ENCODE peak calls at places on chromosomes 1 and 21, in eight cellular contexts. One of them, this sample, is unnamed.

GRCh38 chr1:226736001-226736907 is 2.8 kb downstream of the ITPKB start:
- DNase-seq in stimulated activated CD4-positive, alpha-beta T cell treated with anti-CD3 and anti-CD28 coated beads, Interleukin-2, amount 100 ng/mL, for 24 hours: no peak
- DNase-seq in type B pancreatic cell: no peak
- DNase-seq in CD4-positive, alpha-beta T cell: no peak
- DNase-seq in anterior cingulate cortex: peak; percentile 68
- DNase-seq in HCEC 1CT: no peak
- DNase-seq in endothelial cell: no peak
- DNase-seq in right atrium auricular region: no peak
- DNase-seq in this sample: no peak

GRCh38 chr1:228096416-228097332 is 6.5 kb downstream of the C1orf35 start:
- DNase-seq in stimulated activated CD4-positive, alpha-beta T cell treated with anti-CD3 and anti-CD28 coated beads, Interleukin-2, amount 100 ng/mL, for 24 hours: no peak
- DNase-seq in CD4-positive, alpha-beta T cell: no peak
- DNase-seq in endothelial cell: no peak
- DNase-seq in anterior cingulate cortex: no peak
- DNase-seq in HCEC 1CT: no peak
- DNase-seq in type B pancreatic cell: no peak
- DNase-seq in right atrium auricular region: no peak
- DNase-seq in this sample: peak; percentile 3

GRCh38 chr21:41913230-41913629 is 34.1 kb upstream of the PRDM15 start:
- DNase-seq in CD4-positive, alpha-beta T cell: no peak
- DNase-seq in endothelial cell: no peak
- DNase-seq in right atrium auricular region: no peak
- DNase-seq in HCEC 1CT: no peak
- DNase-seq in type B pancreatic cell: no peak
- DNase-seq in stimulated activated CD4-positive, alpha-beta T cell treated with anti-CD3 and anti-CD28 coated beads, Interleukin-2, amount 100 ng/mL, for 24 hours: no peak
- DNase-seq in anterior cingulate cortex: no peak
- DNase-seq in this sample: no peak

GRCh38 chr1:161163793-161164192 is 2.4 kb upstream of the PPOX start:
- DNase-seq in stimulated activated CD4-positive, alpha-beta T cell treated with anti-CD3 and anti-CD28 coated beads, Interleukin-2, amount 100 ng/mL, for 24 hours: no peak
- DNase-seq in anterior cingulate cortex: no peak
- DNase-seq in CD4-positive, alpha-beta T cell: no peak
- DNase-seq in right atrium auricular region: no peak
- DNase-seq in endothelial cell: no peak
- DNase-seq in type B pancreatic cell: no peak
- DNase-seq in HCEC 1CT: no peak
- DNase-seq in this sample: no peak

GRCh38 chr1:94247146-94248094 is 10.0 kb upstream of the ARHGAP29 start:
- DNase-seq in type B pancreatic cell: peak; percentile 84
- DNase-seq in CD4-positive, alpha-beta T cell: no peak
- DNase-seq in right atrium auricular region: peak; percentile 74
- DNase-seq in HCEC 1CT: peak; percentile 71
- DNase-seq in anterior cingulate cortex: no peak
- DNase-seq in stimulated activated CD4-positive, alpha-beta T cell treated with anti-CD3 and anti-CD28 coated beads, Interleukin-2, amount 100 ng/mL, for 24 hours: peak; percentile 36
- DNase-seq in endothelial cell: peak; percentile 91
- DNase-seq in this sample: peak; percentile 71

GRCh38 chr1:30652151-30652915 is 71.1 kb downstream of the MATN1 start:
- DNase-seq in endothelial cell: no peak
- DNase-seq in CD4-positive, alpha-beta T cell: no peak
- DNase-seq in anterior cingulate cortex: no peak
- DNase-seq in stimulated activated CD4-positive, alpha-beta T cell treated with anti-CD3 and anti-CD28 coated beads, Interleukin-2, amount 100 ng/mL, for 24 hours: no peak
- DNase-seq in right atrium auricular region: no peak
- DNase-seq in type B pancreatic cell: no peak
- DNase-seq in HCEC 1CT: no peak
- DNase-seq in this sample: no peak

GRCh38 chr1:201026746-201027145 is 3.2 kb upstream of the KIF21B start:
- DNase-seq in CD4-positive, alpha-beta T cell: no peak
- DNase-seq in HCEC 1CT: no peak
- DNase-seq in type B pancreatic cell: no peak
- DNase-seq in endothelial cell: no peak
- DNase-seq in stimulated activated CD4-positive, alpha-beta T cell treated with anti-CD3 and anti-CD28 coated beads, Interleukin-2, amount 100 ng/mL, for 24 hours: no peak
- DNase-seq in right atrium auricular region: no peak
- DNase-seq in anterior cingulate cortex: no peak
- DNase-seq in this sample: no peak

GRCh38 chr1:41975850-41976569 is 57.3 kb upstream of the HIVEP3 start:
- DNase-seq in CD4-positive, alpha-beta T cell: no peak
- DNase-seq in type B pancreatic cell: no peak
- DNase-seq in right atrium auricular region: no peak
- DNase-seq in anterior cingulate cortex: no peak
- DNase-seq in endothelial cell: no peak
- DNase-seq in HCEC 1CT: no peak
- DNase-seq in stimulated activated CD4-positive, alpha-beta T cell treated with anti-CD3 and anti-CD28 coated beads, Interleukin-2, amount 100 ng/mL, for 24 hours: no peak
- DNase-seq in this sample: no peak

GRCh38 chr1:1080122-1080753 is 6.1 kb upstream of the RNF223 start:
- DNase-seq in endothelial cell: peak; percentile 68
- DNase-seq in anterior cingulate cortex: peak; percentile 32
- DNase-seq in CD4-positive, alpha-beta T cell: no peak
- DNase-seq in stimulated activated CD4-positive, alpha-beta T cell treated with anti-CD3 and anti-CD28 coated beads, Interleukin-2, amount 100 ng/mL, for 24 hours: no peak
- DNase-seq in type B pancreatic cell: peak; percentile 80
- DNase-seq in right atrium auricular region: no peak
- DNase-seq in HCEC 1CT: no peak
- DNase-seq in this sample: peak; percentile 79

GRCh38 chr1:212967767-212968166 is 17.4 kb downstream of the VASH2 start:
- DNase-seq in anterior cingulate cortex: no peak
- DNase-seq in right atrium auricular region: no peak
- DNase-seq in stimulated activated CD4-positive, alpha-beta T cell treated with anti-CD3 and anti-CD28 coated beads, Interleukin-2, amount 100 ng/mL, for 24 hours: no peak
- DNase-seq in type B pancreatic cell: no peak
- DNase-seq in HCEC 1CT: peak; percentile 45
- DNase-seq in endothelial cell: peak; percentile 35
- DNase-seq in CD4-positive, alpha-beta T cell: no peak
- DNase-seq in this sample: no peak

GRCh38 chr1:227773558-227773957 is 38.3 kb downstream of the SNAP47 start:
- DNase-seq in type B pancreatic cell: no peak
- DNase-seq in right atrium auricular region: no peak
- DNase-seq in CD4-positive, alpha-beta T cell: no peak
- DNase-seq in anterior cingulate cortex: no peak
- DNase-seq in endothelial cell: no peak
- DNase-seq in stimulated activated CD4-positive, alpha-beta T cell treated with anti-CD3 and anti-CD28 coated beads, Interleukin-2, amount 100 ng/mL, for 24 hours: no peak
- DNase-seq in HCEC 1CT: no peak
- DNase-seq in this sample: no peak

GRCh38 chr1:184039126-184039525 is 1.6 kb upstream of the COLGALT2 start:
- DNase-seq in endothelial cell: no peak
- DNase-seq in stimulated activated CD4-positive, alpha-beta T cell treated with anti-CD3 and anti-CD28 coated beads, Interleukin-2, amount 100 ng/mL, for 24 hours: no peak
- DNase-seq in anterior cingulate cortex: no peak
- DNase-seq in right atrium auricular region: no peak
- DNase-seq in HCEC 1CT: no peak
- DNase-seq in type B pancreatic cell: no peak
- DNase-seq in CD4-positive, alpha-beta T cell: no peak
- DNase-seq in this sample: no peak

GRCh38 chr1:52947490-52947889 is 20.4 kb downstream of the SCP2 start:
- DNase-seq in CD4-positive, alpha-beta T cell: no peak
- DNase-seq in type B pancreatic cell: no peak
- DNase-seq in anterior cingulate cortex: no peak
- DNase-seq in endothelial cell: no peak
- DNase-seq in HCEC 1CT: no peak
- DNase-seq in stimulated activated CD4-positive, alpha-beta T cell treated with anti-CD3 and anti-CD28 coated beads, Interleukin-2, amount 100 ng/mL, for 24 hours: no peak
- DNase-seq in right atrium auricular region: no peak
- DNase-seq in this sample: no peak

GRCh38 chr1:190560161-190560681 is 82.6 kb upstream of the BRINP3 start:
- DNase-seq in type B pancreatic cell: no peak
- DNase-seq in stimulated activated CD4-positive, alpha-beta T cell treated with anti-CD3 and anti-CD28 coated beads, Interleukin-2, amount 100 ng/mL, for 24 hours: no peak
- DNase-seq in anterior cingulate cortex: no peak
- DNase-seq in CD4-positive, alpha-beta T cell: no peak
- DNase-seq in endothelial cell: no peak
- DNase-seq in right atrium auricular region: no peak
- DNase-seq in HCEC 1CT: no peak
- DNase-seq in this sample: no peak

GRCh38 chr1:115320368-115320767 is 17.7 kb downstream of the NGF start:
- DNase-seq in stimulated activated CD4-positive, alpha-beta T cell treated with anti-CD3 and anti-CD28 coated beads, Interleukin-2, amount 100 ng/mL, for 24 hours: no peak
- DNase-seq in type B pancreatic cell: no peak
- DNase-seq in anterior cingulate cortex: no peak
- DNase-seq in HCEC 1CT: no peak
- DNase-seq in endothelial cell: no peak
- DNase-seq in right atrium auricular region: no peak
- DNase-seq in CD4-positive, alpha-beta T cell: no peak
- DNase-seq in this sample: no peak

GRCh38 chr21:43988506-43989230 is 23.4 kb upstream of the TRAPPC10 start:
- DNase-seq in stimulated activated CD4-positive, alpha-beta T cell treated with anti-CD3 and anti-CD28 coated beads, Interleukin-2, amount 100 ng/mL, for 24 hours: no peak
- DNase-seq in type B pancreatic cell: no peak
- DNase-seq in endothelial cell: no peak
- DNase-seq in CD4-positive, alpha-beta T cell: no peak
- DNase-seq in HCEC 1CT: no peak
- DNase-seq in right atrium auricular region: no peak
- DNase-seq in anterior cingulate cortex: no peak
- DNase-seq in this sample: no peak

GRCh38 chr21:41361053-41361785 is 608 bp upstream of the MX2 start:
- DNase-seq in stimulated activated CD4-positive, alpha-beta T cell treated with anti-CD3 and anti-CD28 coated beads, Interleukin-2, amount 100 ng/mL, for 24 hours: no peak
- DNase-seq in right atrium auricular region: peak; percentile 57
- DNase-seq in type B pancreatic cell: no peak
- DNase-seq in HCEC 1CT: no peak
- DNase-seq in CD4-positive, alpha-beta T cell: no peak
- DNase-seq in anterior cingulate cortex: no peak
- DNase-seq in endothelial cell: no peak
- DNase-seq in this sample: no peak

GRCh38 chr1:32767641-32768040 is 49.5 kb downstream of the YARS1 start:
- DNase-seq in HCEC 1CT: no peak
- DNase-seq in anterior cingulate cortex: no peak
- DNase-seq in stimulated activated CD4-positive, alpha-beta T cell treated with anti-CD3 and anti-CD28 coated beads, Interleukin-2, amount 100 ng/mL, for 24 hours: no peak
- DNase-seq in CD4-positive, alpha-beta T cell: no peak
- DNase-seq in right atrium auricular region: no peak
- DNase-seq in endothelial cell: no peak
- DNase-seq in type B pancreatic cell: no peak
- DNase-seq in this sample: no peak

GRCh38 chr1:3460653-3461237 is 6.3 kb downstream of the ARHGEF16 start:
- DNase-seq in CD4-positive, alpha-beta T cell: no peak
- DNase-seq in anterior cingulate cortex: no peak
- DNase-seq in HCEC 1CT: no peak
- DNase-seq in endothelial cell: no peak
- DNase-seq in right atrium auricular region: no peak
- DNase-seq in stimulated activated CD4-positive, alpha-beta T cell treated with anti-CD3 and anti-CD28 coated beads, Interleukin-2, amount 100 ng/mL, for 24 hours: no peak
- DNase-seq in type B pancreatic cell: no peak
- DNase-seq in this sample: no peak

GRCh38 chr1:13809461-13810159 is 109.6 kb downstream of the PRDM2 start:
- DNase-seq in stimulated activated CD4-positive, alpha-beta T cell treated with anti-CD3 and anti-CD28 coated beads, Interleukin-2, amount 100 ng/mL, for 24 hours: no peak
- DNase-seq in HCEC 1CT: no peak
- DNase-seq in right atrium auricular region: no peak
- DNase-seq in endothelial cell: no peak
- DNase-seq in CD4-positive, alpha-beta T cell: no peak
- DNase-seq in type B pancreatic cell: no peak
- DNase-seq in anterior cingulate cortex: no peak
- DNase-seq in this sample: no peak

GRCh38 chr1:226979517-226980121 is 39.5 kb downstream of the COQ8A start:
- DNase-seq in type B pancreatic cell: peak; percentile 59
- DNase-seq in endothelial cell: no peak
- DNase-seq in CD4-positive, alpha-beta T cell: no peak
- DNase-seq in right atrium auricular region: no peak
- DNase-seq in HCEC 1CT: no peak
- DNase-seq in stimulated activated CD4-positive, alpha-beta T cell treated with anti-CD3 and anti-CD28 coated beads, Interleukin-2, amount 100 ng/mL, for 24 hours: no peak
- DNase-seq in anterior cingulate cortex: no peak
- DNase-seq in this sample: no peak

GRCh38 chr1:241994171-241994570 is 4.7 kb downstream of the MAP1LC3C start:
- DNase-seq in stimulated activated CD4-positive, alpha-beta T cell treated with anti-CD3 and anti-CD28 coated beads, Interleukin-2, amount 100 ng/mL, for 24 hours: no peak
- DNase-seq in CD4-positive, alpha-beta T cell: no peak
- DNase-seq in anterior cingulate cortex: no peak
- DNase-seq in right atrium auricular region: no peak
- DNase-seq in HCEC 1CT: no peak
- DNase-seq in endothelial cell: no peak
- DNase-seq in type B pancreatic cell: no peak
- DNase-seq in this sample: no peak

GRCh38 chr1:2468041-2468472 is 8.0 kb upstream of the PLCH2 start:
- DNase-seq in stimulated activated CD4-positive, alpha-beta T cell treated with anti-CD3 and anti-CD28 coated beads, Interleukin-2, amount 100 ng/mL, for 24 hours: peak; percentile 47
- DNase-seq in HCEC 1CT: no peak
- DNase-seq in endothelial cell: peak; percentile 69
- DNase-seq in CD4-positive, alpha-beta T cell: peak; percentile 21
- DNase-seq in type B pancreatic cell: no peak
- DNase-seq in anterior cingulate cortex: no peak
- DNase-seq in right atrium auricular region: no peak
- DNase-seq in this sample: peak; percentile 76

GRCh38 chr1:28538286-28538685 is 14.6 kb upstream of the TRNAU1AP start:
- DNase-seq in CD4-positive, alpha-beta T cell: no peak
- DNase-seq in type B pancreatic cell: no peak
- DNase-seq in right atrium auricular region: no peak
- DNase-seq in endothelial cell: no peak
- DNase-seq in anterior cingulate cortex: no peak
- DNase-seq in HCEC 1CT: no peak
- DNase-seq in stimulated activated CD4-positive, alpha-beta T cell treated with anti-CD3 and anti-CD28 coated beads, Interleukin-2, amount 100 ng/mL, for 24 hours: no peak
- DNase-seq in this sample: no peak

GRCh38 chr21:31557956-31558838 is 101.3 kb upstream of the SOD1 start:
- DNase-seq in CD4-positive, alpha-beta T cell: peak; percentile 28
- DNase-seq in stimulated activated CD4-positive, alpha-beta T cell treated with anti-CD3 and anti-CD28 coated beads, Interleukin-2, amount 100 ng/mL, for 24 hours: peak; percentile 43
- DNase-seq in HCEC 1CT: no peak
- DNase-seq in type B pancreatic cell: peak; percentile 78
- DNase-seq in endothelial cell: peak; percentile 65
- DNase-seq in right atrium auricular region: no peak
- DNase-seq in anterior cingulate cortex: peak; percentile 58
- DNase-seq in this sample: no peak

GRCh38 chr1:171654705-171655214 is 2.3 kb upstream of the MYOC start:
- DNase-seq in CD4-positive, alpha-beta T cell: no peak
- DNase-seq in right atrium auricular region: no peak
- DNase-seq in endothelial cell: peak; percentile 7
- DNase-seq in type B pancreatic cell: no peak
- DNase-seq in anterior cingulate cortex: no peak
- DNase-seq in HCEC 1CT: no peak
- DNase-seq in stimulated activated CD4-positive, alpha-beta T cell treated with anti-CD3 and anti-CD28 coated beads, Interleukin-2, amount 100 ng/mL, for 24 hours: no peak
- DNase-seq in this sample: no peak

GRCh38 chr1:235573880-235574279 is 69.6 kb upstream of the B3GALNT2 start:
- DNase-seq in CD4-positive, alpha-beta T cell: no peak
- DNase-seq in endothelial cell: no peak
- DNase-seq in HCEC 1CT: no peak
- DNase-seq in type B pancreatic cell: no peak
- DNase-seq in right atrium auricular region: no peak
- DNase-seq in stimulated activated CD4-positive, alpha-beta T cell treated with anti-CD3 and anti-CD28 coated beads, Interleukin-2, amount 100 ng/mL, for 24 hours: no peak
- DNase-seq in anterior cingulate cortex: no peak
- DNase-seq in this sample: no peak

GRCh38 chr1:85629532-85629920 is 49.0 kb downstream of the CCN1 start:
- DNase-seq in anterior cingulate cortex: no peak
- DNase-seq in CD4-positive, alpha-beta T cell: no peak
- DNase-seq in HCEC 1CT: peak; percentile 58
- DNase-seq in type B pancreatic cell: no peak
- DNase-seq in right atrium auricular region: no peak
- DNase-seq in stimulated activated CD4-positive, alpha-beta T cell treated with anti-CD3 and anti-CD28 coated beads, Interleukin-2, amount 100 ng/mL, for 24 hours: no peak
- DNase-seq in endothelial cell: no peak
- DNase-seq in this sample: no peak

GRCh38 chr1:29655145-29655544 is 418.8 kb downstream of the PTPRU start:
- DNase-seq in stimulated activated CD4-positive, alpha-beta T cell treated with anti-CD3 and anti-CD28 coated beads, Interleukin-2, amount 100 ng/mL, for 24 hours: no peak
- DNase-seq in type B pancreatic cell: no peak
- DNase-seq in right atrium auricular region: peak; percentile 26
- DNase-seq in endothelial cell: no peak
- DNase-seq in CD4-positive, alpha-beta T cell: no peak
- DNase-seq in HCEC 1CT: no peak
- DNase-seq in anterior cingulate cortex: no peak
- DNase-seq in this sample: no peak